ENCODE peak calls at places on chromosomes 5 and 9, in four cellular contexts. K is HepG2, I is K562, F is GM12878. C is an unnamed sample.

GRCh38 chr9:107760469-107761242 is 271.1 kb upstream of the KLF4 start:
- DNase-seq in K (no peak), I (no peak), F (no peak), C (no peak)

GRCh38 chr5:140049205-140049604 is 6.1 kb upstream of the NRG2 start:
- DNase-seq in K (no peak), I (no peak), F (no peak), C (no peak)

GRCh38 chr9:80968611-80969010 is 720.7 kb downstream of the TLE1 start:
- DNase-seq in K (no peak), I (no peak), F (no peak), C (no peak)

GRCh38 chr5:107887181-107887580 is 216.4 kb upstream of the EFNA5 start:
- DNase-seq in K (no peak), I (no peak), F (no peak), C (no peak)

GRCh38 chr5:141654298-141654697 is 3.1 kb upstream of the FCHSD1 start:
- DNase-seq in K (no peak), I (no peak), F (no peak), C (no peak)

GRCh38 chr5:157387683-157388093 is 72.3 kb upstream of the NIPAL4 start:
- DNase-seq in K (peak; percentile 23), I (no peak), F (no peak), C (no peak)

GRCh38 chr9:13033959-13034695 is 245.4 kb downstream of the MPDZ start:
- DNase-seq in K (peak; percentile 38), I (peak; percentile 43), F (no peak), C (peak; percentile 74)

GRCh38 chr9:77534376-77535057 is 113.6 kb downstream of the GNA14 start:
- DNase-seq in K (peak; percentile 96), I (no peak), F (no peak), C (peak; percentile 45)

GRCh38 chr9:14752271-14752670 is 29.7 kb upstream of the CER1 start:
- DNase-seq in K (no peak), I (no peak), F (no peak), C (no peak)

GRCh38 chr5:157977957-157978505 is 119.1 kb upstream of the CLINT1 start:
- DNase-seq in K (no peak), I (no peak), F (no peak), C (no peak)

GRCh38 chr5:119752921-119753886 is 123.8 kb downstream of the FAM170A start:
- DNase-seq in K (no peak), I (no peak), F (no peak), C (no peak)

GRCh38 chr5:17316973-17317459 is 99.6 kb downstream of the BASP1 start:
- DNase-seq in K (no peak), I (no peak), F (peak; percentile 82), C (no peak)

GRCh38 chr5:16489322-16489791 is 23.8 kb upstream of the ZNF622 start:
- DNase-seq in K (peak; percentile 30), I (no peak), F (no peak), C (no peak)

GRCh38 chr5:111782171-111782570 is 25.2 kb upstream of the NREP start:
- DNase-seq in K (no peak), I (no peak), F (no peak), C (no peak)

GRCh38 chr9:99326112-99326916 is 104.2 kb downstream of the SEC61B start:
- DNase-seq in K (no peak), I (no peak), F (no peak), C (no peak)

GRCh38 chr5:2009986-2010914 is 127.5 kb upstream of the IRX4 start:
- DNase-seq in K (no peak), I (no peak), F (no peak), C (no peak)

GRCh38 chr5:142495561-142495960 is 170.7 kb upstream of the SPRY4 start:
- DNase-seq in K (no peak), I (no peak), F (no peak), C (no peak)

GRCh38 chr5:143051244-143052058 is 281.3 kb downstream of the ARHGAP26 start:
- DNase-seq in K (peak; percentile 78), I (no peak), F (no peak), C (no peak)

GRCh38 chr9:97647996-97648395 is 14.4 kb downstream of the NCBP1 start:
- DNase-seq in K (no peak), I (no peak), F (no peak), C (no peak)

GRCh38 chr9:97645720-97646119 is 12.1 kb downstream of the NCBP1 start:
- DNase-seq in K (no peak), I (no peak), F (no peak), C (no peak)

GRCh38 chr9:97651646-97652045 is 18.0 kb downstream of the NCBP1 start:
- DNase-seq in K (no peak), I (no peak), F (no peak), C (no peak)
- TF ChIP-seq ESRRA in K (no peak), I (no peak), F (no peak), C (no peak)

GRCh38 chr5:72790188-72790587 is 26.3 kb upstream of the TNPO1 start:
- DNase-seq in K (no peak), I (no peak), F (no peak), C (no peak)
- TF ChIP-seq CREB1 in K (no peak), I (no peak), F (no peak), C (no peak)

GRCh38 chr5:41891066-41891707 is 13.0 kb upstream of the RIMOC1 start:
- DNase-seq in K (no peak), I (no peak), F (no peak), C (no peak)

GRCh38 chr5:41896230-41896629 is 7.9 kb upstream of the RIMOC1 start:
- DNase-seq in K (no peak), I (no peak), F (no peak), C (no peak)

DNA sequence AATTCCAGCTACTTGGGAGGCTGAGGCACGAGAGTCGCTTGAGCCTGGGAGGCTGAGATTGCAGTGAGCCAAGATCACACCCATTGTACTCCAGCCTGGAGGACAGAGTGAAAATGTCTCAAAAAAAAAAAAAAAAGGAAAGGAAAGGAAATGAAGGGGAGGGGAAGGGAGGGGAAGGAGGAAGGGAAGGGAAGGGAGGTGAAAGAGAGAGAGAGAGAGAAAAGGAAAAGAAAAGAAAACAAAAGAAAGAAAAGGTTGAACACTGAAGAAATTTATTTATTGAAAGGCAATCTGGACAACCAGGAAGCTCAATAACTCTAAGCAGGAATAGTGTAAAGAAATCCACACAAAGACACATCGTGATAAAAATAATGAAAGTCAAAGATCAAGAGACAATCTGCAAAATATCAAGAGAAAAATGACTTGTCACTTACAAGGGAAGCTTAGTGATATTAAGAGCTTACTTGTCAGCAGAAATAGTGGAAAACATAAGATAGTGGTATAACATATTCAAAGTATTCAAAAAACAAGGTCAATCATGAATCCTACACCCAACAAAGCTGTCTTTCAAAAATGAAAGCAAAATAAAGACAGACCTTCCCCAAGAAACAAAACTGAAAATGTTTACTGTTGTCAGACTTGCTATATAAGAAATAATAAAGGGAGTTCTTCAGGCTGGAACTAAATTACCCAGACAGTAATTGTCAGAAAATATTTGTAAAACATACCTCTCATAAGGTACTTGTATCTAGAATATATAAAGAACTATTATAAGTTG is 10.9 kb upstream of the RIMOC1 start:
- DNase-seq in K (no peak), I (no peak), F (no peak), C (no peak)
- TF ChIP-seq ESRRA in K (no peak), I (no peak), F (no peak), C (no peak)

DNA sequence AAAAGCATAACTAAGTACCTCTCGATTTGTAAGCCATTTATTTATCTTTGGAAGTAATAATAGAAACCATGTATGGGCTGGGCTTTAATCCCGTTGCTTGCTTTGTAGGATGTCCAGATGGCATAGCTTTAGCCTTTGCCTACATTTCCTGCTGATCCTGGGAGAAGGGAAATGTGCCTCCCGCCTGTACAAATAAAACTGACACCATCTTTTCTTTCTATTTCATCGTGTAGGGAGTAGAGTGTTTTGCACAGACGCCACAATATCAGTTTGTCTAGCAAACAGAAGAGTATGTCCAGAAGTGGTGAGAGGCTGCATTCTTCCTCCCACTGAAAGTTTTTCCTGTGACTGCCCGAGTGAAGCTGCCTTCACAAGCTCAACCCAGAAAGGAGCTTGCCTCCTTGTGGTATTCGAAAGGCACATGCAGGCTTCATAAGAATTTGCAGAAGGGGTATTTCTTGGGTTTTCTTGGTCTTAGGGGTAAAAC is 24.7 kb upstream of the TJP2 start:
- DNase-seq in K (no peak), I (no peak), F (no peak), C (no peak)
- TF ChIP-seq CREB1 in K (no peak), I (no peak), F (no peak), C (no peak)

DNA sequence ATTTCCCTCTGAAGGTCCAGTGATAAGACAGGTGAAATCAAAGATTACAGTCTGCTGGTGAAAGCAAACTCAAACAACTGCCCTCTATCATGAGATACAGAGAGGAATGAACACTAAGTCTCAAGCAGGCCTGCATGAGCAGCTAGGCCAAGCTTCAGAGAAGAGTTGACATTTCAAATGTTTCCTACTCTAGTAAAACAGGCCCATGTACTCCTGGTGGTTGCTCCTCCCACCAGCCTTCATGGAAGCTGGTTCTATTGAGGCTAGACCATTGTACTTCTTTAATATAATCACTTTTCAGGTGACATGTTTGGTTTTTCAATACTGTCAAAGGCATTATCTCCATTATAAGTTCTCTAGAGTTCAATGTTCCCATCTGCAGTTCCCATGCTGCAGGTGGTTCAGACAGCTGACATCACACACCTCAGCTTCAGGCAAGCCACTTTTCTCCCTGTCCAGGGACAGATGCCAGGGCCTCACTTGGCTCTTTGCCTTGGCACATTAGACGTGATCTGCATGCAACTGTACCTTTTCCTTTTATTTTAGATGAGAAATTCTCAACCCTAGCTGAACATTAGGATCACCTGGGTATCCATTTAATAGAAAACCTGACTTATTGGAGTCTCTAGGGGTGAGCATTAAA is 89.8 kb downstream of the PIK3R1 start:
- DNase-seq in K (no peak), I (no peak), F (no peak), C (no peak)
- TF ChIP-seq ESRRA in K (no peak), I (no peak), F (no peak), C (no peak)